ENCODE peak calls at places on chromosomes 3 and 15, in eight cellular contexts. B is astrocyte, S is ovary, F is HepG2, K is tibial artery, O is lower lobe of right lung, N is stomach, Q is NT2/D1. W is an unnamed sample. For H3K27me3 and H3K36me3, the result is how much of the 10 kb centered on the place peaks cover.

GRCh38 chr15:85582719-85583089 is 202.3 kb downstream of the AKAP13 start:
- DNase-seq in B (peak), S (peak), F (no peak), K (peak), O (no peak), N (peak), Q (no peak), W (no peak)

GRCh38 chr3:100915706-100916105 is 77.5 kb downstream of the ABI3BP start:
- DNase-seq in B (no peak), S (no peak), F (no peak), K (no peak), O (no peak), N (no peak), Q (no peak), W (no peak)

GRCh38 chr3:55486101-55486856 is 827 bp downstream of the WNT5A start:
- DNase-seq in B (peak), S (peak), F (no peak), K (no peak), O (peak), N (peak), Q (no peak), W (peak)

GRCh38 chr3:151276038-151277027 is 2.0 kb downstream of the P2RY14 start:
- DNase-seq in B (no peak), S (no peak), F (no peak), K (no peak), O (no peak), N (no peak), Q (no peak), W (no peak)

GRCh38 chr3:10515396-10515795 is 10.0 kb upstream of the ATP2B2 start:
- DNase-seq in B (no peak), S (no peak), F (no peak), K (no peak), O (no peak), N (no peak), Q (no peak), W (no peak)

GRCh38 chr3:10524799-10525301 is 19.5 kb upstream of the ATP2B2 start:
- DNase-seq in B (no peak), S (no peak), F (no peak), K (no peak), O (no peak), N (peak), Q (no peak), W (no peak)

GRCh38 chr3:194091141-194091540 is 44.8 kb upstream of the HES1 start:
- DNase-seq in B (peak), S (no peak), F (no peak), K (no peak), O (no peak), N (no peak), Q (no peak), W (no peak)

GRCh38 chr3:185718736-185719456 is 105.9 kb downstream of the IGF2BP2 start:
- DNase-seq in B (no peak), S (no peak), F (no peak), K (no peak), O (no peak), N (no peak), Q (no peak), W (no peak)

GRCh38 chr15:58535894-58536293 is 104.1 kb downstream of the LIPC start:
- DNase-seq in B (no peak), S (no peak), F (no peak), K (no peak), O (no peak), N (no peak), Q (no peak), W (no peak)

GRCh38 chr15:57551717-57552677 is 39.7 kb upstream of the MYZAP start:
- DNase-seq in B (peak), S (no peak), F (peak), K (no peak), O (no peak), N (peak), Q (peak), W (peak)

GRCh38 chr3:37174532-37175126 is at the start of gene LRRFIP2:
- DNase-seq in B (peak), S (no peak), F (no peak), K (no peak), O (no peak), N (no peak), Q (no peak), W (no peak)

GRCh38 chr3:52006017-52006819 is 10.5 kb upstream of the RPL29 start:
- DNase-seq in B (no peak), S (no peak), F (no peak), K (no peak), O (no peak), N (no peak), Q (no peak), W (peak)

GRCh38 chr3:190621971-190622370 is 108.1 kb downstream of the IL1RAP start:
- DNase-seq in B (no peak), S (no peak), F (no peak), K (no peak), O (no peak), N (no peak), Q (no peak), W (no peak)

GRCh38 chr3:48125026-48125704 is 63.1 kb downstream of the CDC25A start:
- DNase-seq in B (peak), S (peak), F (no peak), K (no peak), O (no peak), N (no peak), Q (peak), W (peak)

DNA sequence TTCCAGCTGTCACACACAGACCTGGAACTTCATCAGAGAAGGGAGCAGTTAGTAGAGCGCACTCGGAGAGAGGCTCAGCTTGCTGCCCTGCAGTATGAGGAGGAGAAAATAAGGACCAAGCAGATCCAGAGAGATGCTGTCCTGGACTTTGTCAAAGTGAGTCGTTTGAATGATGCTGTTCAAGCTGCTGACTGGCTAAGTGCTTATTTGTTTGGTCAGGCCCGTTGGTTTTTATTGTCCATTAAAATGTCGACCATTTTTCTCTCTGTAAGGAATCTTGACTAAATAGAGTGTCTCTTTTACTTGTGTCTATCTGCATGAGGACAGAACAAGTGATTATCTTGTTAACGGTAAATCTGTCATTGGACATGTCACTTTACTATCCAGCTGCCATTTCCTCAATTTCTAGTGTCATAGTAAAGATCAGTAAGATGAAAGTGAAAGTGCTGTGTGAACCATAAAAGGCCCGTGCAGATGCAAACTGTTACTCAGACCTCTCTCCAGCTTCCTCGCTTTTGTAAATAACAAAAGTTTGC is 56.9 kb downstream of the LRCH3 start:
- DNase-seq in B (no peak), S (no peak), F (no peak), K (no peak), O (no peak), N (no peak), Q (no peak), W (no peak)
- H3K4me3 ChIP-seq in B (no peak), S (no peak), F (no peak), K (no peak), O (peak), N (no peak), Q (no peak), W (no peak)

DNA sequence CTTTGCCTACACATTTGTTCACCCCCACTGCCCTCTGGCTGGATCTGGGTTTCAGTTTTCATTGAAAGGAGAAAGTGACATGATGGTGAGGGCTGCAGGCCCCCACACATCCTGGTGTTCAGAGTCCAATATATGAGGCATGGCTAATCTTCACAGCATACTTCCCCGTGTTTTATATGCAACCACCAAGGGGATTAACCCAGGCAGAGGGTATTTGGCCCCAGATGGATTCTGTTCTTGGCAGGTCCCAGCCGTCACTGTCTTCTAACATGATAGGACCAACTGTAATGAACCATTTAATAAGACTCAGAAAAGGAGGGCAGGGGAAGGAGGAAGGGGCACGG is 4.4 kb upstream of the ACTC1 start:
- DNase-seq in B (no peak), S (no peak), F (no peak), K (no peak), O (no peak), N (no peak), Q (no peak), W (no peak)
- H3K27me3 ChIP-seq in B (under half), S (under half), F (under half), K (under half), O (under half), N (under half), Q (under half), W (under half)

DNA sequence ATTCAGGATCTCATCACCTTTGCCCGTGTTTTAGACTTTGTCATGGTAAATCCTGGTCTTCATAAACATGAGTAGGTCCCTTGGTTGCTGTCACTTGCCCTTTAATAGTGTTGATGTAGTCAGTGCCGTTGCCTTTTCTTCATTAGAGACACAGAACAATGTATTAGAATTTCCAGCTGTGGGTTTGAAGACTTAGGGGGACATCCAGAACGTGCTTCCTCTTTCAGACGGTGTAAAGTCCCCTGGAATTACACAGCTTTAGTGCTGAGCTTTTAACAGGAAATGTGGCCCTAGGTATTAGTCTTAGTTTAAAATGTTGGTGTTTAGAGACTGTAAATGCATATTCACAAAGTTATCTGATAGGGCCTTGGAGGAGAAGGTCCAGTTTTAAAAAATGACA is 8.8 kb upstream of the LRCH3 start:
- DNase-seq in B (no peak), S (no peak), F (no peak), K (no peak), O (no peak), N (no peak), Q (no peak), W (no peak)
- H3K36me3 ChIP-seq in B (under half), S (under half), F (under half), K (half or more), O (half or more), N (half or more), Q (under half), W (under half)

GRCh38 chr15:41512078-41512394 is 1.6 kb downstream of the LTK start:
- DNase-seq in B (no peak), S (no peak), F (no peak), K (no peak), O (no peak), N (no peak), Q (no peak), W (no peak)
- H3K4me3 ChIP-seq in B (no peak), S (no peak), F (no peak), K (no peak), O (peak), N (peak), Q (no peak), W (peak)

GRCh38 chr15:91203619-91204018 is 103.6 kb downstream of the SV2B start:
- DNase-seq in B (no peak), S (no peak), F (no peak), K (no peak), O (no peak), N (no peak), Q (no peak), W (no peak)

GRCh38 chr15:91209318-91209717 is 109.3 kb downstream of the SV2B start:
- DNase-seq in B (no peak), S (no peak), F (no peak), K (no peak), O (peak), N (no peak), Q (no peak), W (no peak)

GRCh38 chr15:91202510-91202909 is 102.5 kb downstream of the SV2B start:
- DNase-seq in B (no peak), S (no peak), F (no peak), K (no peak), O (no peak), N (no peak), Q (no peak), W (no peak)

GRCh38 chr15:91208366-91208765 is 108.3 kb downstream of the SV2B start:
- DNase-seq in B (no peak), S (no peak), F (no peak), K (no peak), O (no peak), N (no peak), Q (no peak), W (no peak)
- H3K27me3 ChIP-seq in B (under half), S (under half), F (under half), K (under half), O (under half), N (under half), Q (under half), W (under half)

DNA sequence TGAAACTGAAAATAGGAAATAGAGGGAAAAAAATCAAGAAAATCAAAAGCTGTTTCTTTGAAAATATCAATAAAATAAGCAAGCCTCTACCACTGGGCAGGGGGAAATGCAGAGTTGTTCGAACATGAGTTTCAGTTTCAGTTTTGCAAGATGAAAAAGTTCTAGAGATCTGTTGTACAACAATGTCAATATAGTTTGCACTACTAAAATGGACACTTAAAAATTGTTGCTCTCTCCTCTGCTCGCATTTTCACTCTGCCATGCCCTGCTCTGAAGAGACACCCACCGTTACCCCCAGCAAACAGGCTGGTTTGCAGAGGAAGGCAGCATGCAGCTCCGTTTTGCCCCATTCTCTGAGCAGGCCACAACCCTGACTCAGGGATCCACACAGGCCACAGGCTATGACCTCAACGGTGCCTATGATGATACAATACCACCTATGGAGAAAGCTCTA is 64.5 kb downstream of the ZNF148 start:
- DNase-seq in B (no peak), S (no peak), F (peak), K (no peak), O (no peak), N (no peak), Q (no peak), W (peak)
- H3K36me3 ChIP-seq in B (under half), S (under half), F (under half), K (under half), O (under half), N (under half), Q (under half), W (under half)

GRCh38 chr3:58581328-58582091 is 4.3 kb upstream of the FAM107A start:
- DNase-seq in B (no peak), S (no peak), F (no peak), K (no peak), O (no peak), N (no peak), Q (no peak), W (peak)

GRCh38 chr3:58577269-58577821 is at the start of gene FAM107A:
- DNase-seq in B (peak), S (no peak), F (no peak), K (peak), O (no peak), N (peak), Q (no peak), W (peak)

GRCh38 chr3:58584690-58585004 is 7.5 kb upstream of the FAM107A start:
- DNase-seq in B (no peak), S (no peak), F (no peak), K (no peak), O (no peak), N (no peak), Q (no peak), W (no peak)

GRCh38 chr3:58578873-58579272 is 1.7 kb upstream of the FAM107A start:
- DNase-seq in B (no peak), S (no peak), F (no peak), K (no peak), O (no peak), N (no peak), Q (no peak), W (no peak)

GRCh38 chr3:58580826-58581327 is 3.7 kb upstream of the FAM107A start:
- DNase-seq in B (no peak), S (no peak), F (peak), K (no peak), O (no peak), N (no peak), Q (no peak), W (peak)
- H3K4me3 ChIP-seq in B (no peak), S (no peak), F (no peak), K (no peak), O (no peak), N (no peak), Q (no peak), W (no peak)

DNA sequence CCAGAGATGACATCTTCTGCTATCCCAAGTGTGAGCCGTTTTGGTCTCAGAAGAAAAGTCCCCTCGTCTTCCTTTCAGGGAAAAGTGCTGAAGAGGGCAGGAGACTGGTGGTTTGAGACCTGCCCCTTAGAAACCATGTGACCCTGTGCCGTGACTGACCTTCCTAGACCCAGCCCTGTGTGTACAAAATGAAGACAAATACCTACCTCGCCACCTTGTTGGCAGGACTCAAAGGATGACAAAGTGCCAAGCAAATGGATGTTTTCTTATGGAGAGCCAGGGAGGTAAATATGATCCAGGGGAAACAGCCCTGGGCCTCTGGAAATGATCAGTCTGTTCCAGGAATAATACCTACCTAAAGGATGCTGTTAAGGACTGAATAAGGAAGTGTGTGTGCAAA is 41.3 kb downstream of the FAM174B start:
- DNase-seq in B (no peak), S (no peak), F (no peak), K (no peak), O (no peak), N (peak), Q (no peak), W (no peak)
- H3K27me3 ChIP-seq in B (under half), S (under half), F (under half), K (under half), O (under half), N (under half), Q (under half), W (under half)